ENCODE peak calls at places on chromosomes 11 and 22, in five cellular contexts. U, R, K, Z and A are unnamed samples.

GRCh38 chr11:134686418-134686817 is 274.4 kb upstream of the B3GAT1 start:
- DNase-seq in U (no peak), R (no peak), K (no peak), Z (no peak), A (no peak)

GRCh38 chr11:62645660-62645933 is 816 bp downstream of the GANAB start:
- DNase-seq in U (no peak), R (no peak), K (no peak), Z (no peak), A (no peak)

GRCh38 chr11:99464985-99465384 is 444.2 kb downstream of the CNTN5 start:
- DNase-seq in U (no peak), R (no peak), K (no peak), Z (no peak), A (no peak)

GRCh38 chr22:24996420-24996952 is 44.0 kb downstream of the KIAA1671 start:
- DNase-seq in U (peak), R (peak), K (no peak), Z (no peak), A (peak)

GRCh38 chr11:111361874-111362273 is 17.2 kb downstream of the POU2AF1 start:
- DNase-seq in U (no peak), R (peak), K (no peak), Z (no peak), A (no peak)

GRCh38 chr11:101583180-101584128 is at the start of gene TRPC6:
- DNase-seq in U (no peak), R (peak), K (peak), Z (no peak), A (no peak)

GRCh38 chr11:118106789-118107335 is 20.1 kb upstream of the SMIM35 start:
- DNase-seq in U (no peak), R (no peak), K (no peak), Z (no peak), A (peak)

GRCh38 chr11:77231800-77232199 is 69.7 kb downstream of the GDPD4 start:
- DNase-seq in U (no peak), R (no peak), K (no peak), Z (no peak), A (no peak)

GRCh38 chr11:61908730-61909622 is 8.4 kb downstream of the RAB3IL1 start:
- DNase-seq in U (no peak), R (peak), K (no peak), Z (no peak), A (no peak)

GRCh38 chr22:49163258-49163959 is 664.3 kb downstream of the BRD1 start:
- DNase-seq in U (no peak), R (no peak), K (no peak), Z (no peak), A (no peak)

GRCh38 chr11:1304376-1304775 is 5.1 kb downstream of the TOLLIP start:
- DNase-seq in U (peak), R (peak), K (no peak), Z (no peak), A (no peak)

GRCh38 chr11:115607621-115608191 is 103.5 kb upstream of the CADM1 start:
- DNase-seq in U (no peak), R (no peak), K (no peak), Z (no peak), A (no peak)

GRCh38 chr22:48575567-48576332 is 1251.9 kb downstream of the BRD1 start:
- DNase-seq in U (no peak), R (no peak), K (no peak), Z (no peak), A (no peak)

GRCh38 chr22:21568207-21569075 is 927 bp downstream of the UBE2L3 start:
- DNase-seq in U (peak), R (peak), K (peak), Z (no peak), A (no peak)

GRCh38 chr11:12461516-12461915 is 84.1 kb downstream of the PARVA start:
- DNase-seq in U (no peak), R (no peak), K (no peak), Z (no peak), A (no peak)

GRCh38 chr11:111324277-111324720 is 26.0 kb downstream of the POU2AF3 start:
- DNase-seq in U (no peak), R (no peak), K (peak), Z (no peak), A (no peak)

GRCh38 chr11:112997829-112998228 is 36.6 kb downstream of the NCAM1 start:
- DNase-seq in U (no peak), R (no peak), K (no peak), Z (no peak), A (no peak)

GRCh38 chr11:17762309-17762974 is 27.9 kb downstream of the KCNC1 start:
- DNase-seq in U (no peak), R (no peak), K (no peak), Z (no peak), A (no peak)

GRCh38 chr11:57434640-57435546 is 8.0 kb upstream of the SLC43A3 start:
- DNase-seq in U (no peak), R (no peak), K (peak), Z (peak), A (no peak)

GRCh38 chr22:22030493-22031182 is 48.1 kb upstream of the TOP3B start:
- DNase-seq in U (peak), R (peak), K (peak), Z (peak), A (no peak)

GRCh38 chr11:34165786-34166557 is 60.5 kb downstream of the NAT10 start:
- DNase-seq in U (no peak), R (no peak), K (no peak), Z (no peak), A (no peak)

GRCh38 chr11:60127311-60127811 is 38.9 kb downstream of the MS4A2 start:
- DNase-seq in U (no peak), R (no peak), K (no peak), Z (no peak), A (no peak)

GRCh38 chr22:37747715-37748100 is 50.9 kb downstream of the TRIOBP start:
- DNase-seq in U (peak), R (no peak), K (no peak), Z (no peak), A (no peak)

GRCh38 chr22:37744589-37744988 is 47.7 kb downstream of the TRIOBP start:
- DNase-seq in U (no peak), R (no peak), K (no peak), Z (no peak), A (no peak)

GRCh38 chr22:37747090-37747714 is 50.4 kb downstream of the TRIOBP start:
- DNase-seq in U (peak), R (no peak), K (peak), Z (peak), A (no peak)

GRCh38 chr22:37745548-37746365 is 48.9 kb downstream of the TRIOBP start:
- DNase-seq in U (peak), R (peak), K (peak), Z (peak), A (no peak)

GRCh38 chr22:37746366-37747089 is 49.7 kb downstream of the TRIOBP start:
- DNase-seq in U (peak), R (no peak), K (no peak), Z (no peak), A (no peak)
- TF ChIP-seq POLR2A in U (no peak), R (no peak), K (no peak), Z (no peak), A (no peak)

DNA sequence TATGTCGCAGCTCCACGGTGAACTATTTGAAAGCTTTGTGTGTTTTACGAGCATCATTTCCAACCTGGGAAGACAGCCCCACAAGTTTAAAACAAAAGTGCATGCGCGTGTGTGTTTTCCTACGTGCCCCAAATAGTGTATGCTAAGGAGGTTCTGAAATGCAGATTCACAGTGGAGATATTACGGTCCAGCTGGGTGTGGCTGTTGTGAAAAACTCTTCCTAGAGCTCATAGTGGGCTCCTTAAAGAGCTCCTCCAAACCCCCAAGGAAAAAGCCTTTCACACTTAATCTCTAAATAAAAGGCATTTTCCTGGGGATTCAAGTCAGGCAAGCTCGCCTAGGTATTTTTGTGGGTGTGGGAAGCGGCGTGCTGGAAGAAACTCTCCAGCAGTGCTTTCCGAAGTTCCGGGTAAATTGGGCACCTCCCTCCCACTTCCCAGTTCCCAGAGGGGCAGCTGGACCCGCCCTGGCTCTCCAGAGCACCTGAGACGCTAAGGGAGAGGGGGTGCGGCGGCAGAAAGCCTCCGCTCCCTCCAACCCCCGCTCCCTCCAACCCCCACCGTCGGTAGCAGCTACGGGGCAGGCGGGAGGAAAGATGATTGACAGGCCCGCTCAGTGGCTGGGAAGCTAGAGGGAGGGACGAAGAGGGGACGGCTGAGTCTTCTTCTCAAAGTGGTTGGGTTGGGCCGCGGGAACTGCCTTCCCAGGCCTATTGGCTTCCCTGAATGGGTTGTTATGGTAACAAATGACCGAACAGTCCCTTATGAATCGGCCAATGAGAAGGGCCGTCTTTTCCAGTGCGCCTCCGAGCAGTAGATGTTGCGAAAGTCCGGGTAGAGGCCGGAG is 558 bp upstream of the PCF11 start:
- DNase-seq in U (peak), R (peak), K (peak), Z (peak), A (peak)
- TF ChIP-seq POLR2A in U (no peak), R (no peak), K (no peak), Z (peak), A (peak)

DNA sequence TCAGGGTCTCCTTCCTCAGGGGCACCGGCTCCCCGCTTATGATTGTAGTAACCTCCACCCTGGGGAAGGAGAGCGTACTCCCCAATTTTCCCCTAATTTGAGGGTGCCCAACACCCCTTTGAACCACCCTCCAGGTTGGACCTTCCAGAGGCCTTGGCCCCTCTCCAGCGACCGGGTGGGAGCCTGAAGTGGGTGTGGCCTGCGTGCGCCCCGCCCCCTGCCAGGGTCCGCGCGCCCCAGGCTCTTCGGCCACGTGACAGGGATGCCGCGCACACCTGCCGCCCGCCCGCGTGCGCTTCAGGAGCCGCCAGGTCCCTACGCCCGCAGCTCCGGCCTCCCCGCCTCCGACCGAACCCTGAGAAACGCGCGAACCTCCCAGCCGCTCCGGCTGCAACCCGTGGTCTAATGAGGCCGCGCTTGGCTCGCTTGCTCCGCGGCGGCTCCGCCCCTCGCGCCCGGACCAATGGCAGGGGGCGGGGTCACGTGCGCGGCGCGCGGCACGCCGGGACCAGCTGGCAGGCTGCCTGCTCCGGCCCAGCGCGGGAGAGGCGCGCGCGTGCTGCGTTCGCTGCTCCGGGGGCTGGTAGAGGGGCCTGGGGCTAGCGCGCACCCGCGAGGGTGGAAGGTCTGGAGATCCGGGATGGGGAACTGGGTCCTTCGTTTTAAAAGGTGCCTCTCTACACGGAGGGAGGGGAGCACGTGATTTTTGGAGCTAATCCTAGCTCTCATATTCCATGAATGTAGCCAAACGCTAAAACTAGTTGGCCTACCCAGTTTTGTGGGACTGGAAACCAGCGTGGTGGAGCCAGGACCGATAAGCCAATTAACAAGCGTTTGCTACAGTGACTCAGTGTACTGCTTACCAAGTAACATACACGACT is at the start of gene FOXRED2:
- DNase-seq in U (peak), R (peak), K (peak), Z (peak), A (peak)
- TF ChIP-seq POLR2A in U (peak), R (peak), K (peak), Z (peak), A (peak)

GRCh38 chr22:23749747-23750373 is 1.1 kb downstream of the ZNF70 start:
- DNase-seq in U (peak), R (no peak), K (no peak), Z (peak), A (no peak)

GRCh38 chr22:23750374-23750743 is 553 bp downstream of the ZNF70 start:
- DNase-seq in U (no peak), R (no peak), K (no peak), Z (no peak), A (no peak)

GRCh38 chr22:23751441-23751996 is 607 bp upstream of the ZNF70 start:
- DNase-seq in U (no peak), R (peak), K (no peak), Z (no peak), A (no peak)

GRCh38 chr22:23752090-23752691 is 1.3 kb upstream of the ZNF70 start:
- DNase-seq in U (no peak), R (peak), K (no peak), Z (no peak), A (no peak)

GRCh38 chr22:23750744-23751440 is at the start of gene ZNF70:
- DNase-seq in U (peak), R (peak), K (peak), Z (peak), A (peak)
- TF ChIP-seq POLR2A in U (no peak), R (peak), K (peak), Z (peak), A (peak)

GRCh38 chr22:38481162-38481870 is 13.4 kb downstream of the KDELR3 start:
- DNase-seq in U (no peak), R (no peak), K (no peak), Z (no peak), A (no peak)
- TF ChIP-seq POLR2A in U (no peak), R (no peak), K (no peak), Z (no peak), A (no peak)

GRCh38 chr11:68840661-68841653 is 759 bp downstream of the CPT1A start:
- DNase-seq in U (peak), R (peak), K (peak), Z (no peak), A (peak)
- TF ChIP-seq POLR2A in U (no peak), R (peak), K (no peak), Z (no peak), A (no peak)

DNA sequence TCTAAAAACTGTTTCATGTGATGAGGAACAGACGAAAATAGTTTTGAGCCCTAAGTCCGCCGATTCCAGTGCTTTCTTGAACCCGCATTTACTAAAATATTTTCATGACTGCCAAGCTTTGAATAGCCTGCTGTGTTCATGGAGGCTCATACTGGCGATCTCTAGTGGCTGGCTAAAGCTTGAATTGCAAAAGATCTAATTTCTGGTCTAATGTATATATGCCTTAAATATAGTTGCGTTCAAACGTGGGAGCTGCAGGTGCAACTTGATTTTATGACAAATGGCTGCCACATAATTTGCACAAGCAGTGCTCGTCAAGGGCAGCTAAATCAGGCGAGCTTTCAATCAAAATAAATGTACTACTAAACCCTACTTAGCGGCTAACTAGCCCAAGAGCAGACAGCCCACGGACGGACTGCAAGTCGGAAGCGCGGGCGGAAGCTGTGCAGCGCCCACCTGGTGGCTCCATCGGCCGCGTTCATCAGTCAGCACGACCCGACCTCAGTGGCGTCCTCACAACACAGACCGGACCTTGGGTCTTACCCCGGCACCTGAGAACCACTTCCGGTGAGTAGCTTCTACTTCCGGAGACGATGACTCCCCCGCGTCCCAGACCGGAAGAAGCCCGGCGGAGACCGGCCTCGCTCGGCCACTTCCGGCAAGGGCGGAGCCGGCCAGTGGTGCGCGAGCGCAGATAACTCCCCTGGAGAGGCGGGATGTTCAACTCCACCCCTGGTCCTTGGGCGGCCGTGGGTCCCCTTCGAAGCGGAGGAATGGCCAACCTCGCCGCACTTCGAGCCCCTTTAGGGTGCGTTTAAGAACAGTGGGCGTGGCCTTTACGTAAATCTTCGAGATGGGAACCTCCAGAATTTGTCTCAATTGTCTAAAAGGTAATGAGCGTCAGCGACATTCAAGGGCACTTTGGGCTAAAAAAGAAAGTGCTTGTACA is 6.1 kb downstream of the RPL27A start:
- DNase-seq in U (peak), R (peak), K (peak), Z (peak), A (peak)
- TF ChIP-seq POLR2A in U (peak), R (peak), K (peak), Z (no peak), A (peak)

DNA sequence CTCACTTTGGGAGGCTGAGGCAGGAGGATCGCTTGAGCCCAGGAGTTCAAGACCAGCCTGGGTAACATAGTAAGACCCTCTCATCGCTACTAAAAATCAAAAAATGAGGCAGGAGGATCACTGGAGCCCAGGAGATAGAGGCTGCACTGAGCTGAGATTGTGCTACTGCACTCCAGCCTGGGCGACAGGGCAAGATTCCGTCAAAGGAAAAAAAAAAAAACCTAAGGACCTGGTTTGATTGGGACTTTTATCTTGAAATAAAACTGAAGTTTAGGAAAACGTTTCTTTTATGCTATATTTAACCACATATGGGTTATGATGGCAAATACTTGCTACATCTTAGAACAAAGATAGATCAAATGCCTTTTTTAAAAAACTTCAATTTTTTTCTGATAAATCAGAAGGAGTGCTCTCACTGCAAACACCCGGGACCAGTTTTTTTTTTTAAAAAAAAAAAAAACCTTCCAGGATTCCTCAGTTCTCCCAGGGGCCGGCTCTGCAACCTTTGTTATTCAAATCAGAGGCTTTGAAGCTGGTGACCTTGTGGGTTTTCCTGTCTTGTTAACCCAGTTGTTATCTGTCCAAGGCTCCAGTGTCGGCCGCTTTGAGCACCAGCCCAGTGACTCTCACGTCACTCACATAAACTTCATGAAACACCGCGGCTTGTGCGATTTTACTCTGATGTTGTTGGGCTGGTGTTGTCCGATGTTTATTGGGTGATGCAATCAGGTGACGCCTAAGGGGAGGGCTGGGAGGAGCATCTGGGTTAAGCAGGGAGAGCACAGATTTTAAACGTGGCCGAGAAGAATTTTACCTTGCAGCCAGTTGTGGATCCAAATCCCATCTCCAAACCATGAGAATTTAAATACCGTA is 24.7 kb upstream of the SLC22A12 start:
- DNase-seq in U (peak), R (peak), K (peak), Z (peak), A (peak)
- TF ChIP-seq POLR2A in U (no peak), R (no peak), K (no peak), Z (no peak), A (no peak)